ENCODE peak calls at places on chromosomes 3 and 15, in eight cellular contexts. J is stomach; Y is BJ; T is CD4-positive, CD25-positive, alpha-beta regulatory T cell; V is cardiac fibroblast; H is astrocyte of the spinal cord; Q is neural progenitor cell; U is esophagus squamous epithelium. F is an unnamed sample.

GRCh38 chr15:65783872-65784271 is 8.2 kb downstream of the DENND4A start:
- DNase-seq in J (no peak), Y (no peak), T (no peak), V (no peak), H (no peak), Q (no peak), U (no peak), F (no peak)

GRCh38 chr3:174949523-174949922 is 90.4 kb downstream of the NAALADL2 start:
- DNase-seq in J (no peak), Y (peak; percentile 90), T (no peak), V (peak; percentile 97), H (peak; percentile 97), Q (no peak), U (no peak), F (peak; percentile 96)

GRCh38 chr15:33846862-33847261 is 121.4 kb upstream of the CHRM5 start:
- DNase-seq in J (no peak), Y (no peak), T (no peak), V (no peak), H (no peak), Q (no peak), U (no peak), F (no peak)

GRCh38 chr15:100517820-100518219 is 10.9 kb downstream of the CERS3 start:
- DNase-seq in J (no peak), Y (no peak), T (no peak), V (no peak), H (no peak), Q (no peak), U (no peak), F (no peak)

GRCh38 chr15:75731248-75732100 is 18.8 kb upstream of the CSPG4 start:
- DNase-seq in J (no peak), Y (no peak), T (no peak), V (peak; percentile 53), H (no peak), Q (no peak), U (no peak), F (no peak)

GRCh38 chr3:158108596-158108995 is 1.3 kb upstream of the RSRC1 start:
- DNase-seq in J (no peak), Y (no peak), T (no peak), V (no peak), H (no peak), Q (no peak), U (no peak), F (no peak)

GRCh38 chr3:8651418-8652322 is 7.1 kb upstream of the SSUH2 start:
- DNase-seq in J (no peak), Y (no peak), T (no peak), V (no peak), H (no peak), Q (no peak), U (no peak), F (no peak)

GRCh38 chr3:132730891-132731580 is 8.8 kb upstream of the NPHP3 start:
- DNase-seq in J (no peak), Y (no peak), T (no peak), V (peak; percentile 73), H (peak; percentile 63), Q (peak; percentile 75), U (no peak), F (peak; percentile 13)

GRCh38 chr15:51634591-51635198 is 12.1 kb upstream of the DMXL2 start:
- DNase-seq in J (no peak), Y (no peak), T (no peak), V (no peak), H (no peak), Q (no peak), U (no peak), F (no peak)

GRCh38 chr3:136332776-136333175 is 82.6 kb downstream of the PCCB start:
- DNase-seq in J (no peak), Y (peak; percentile 64), T (no peak), V (peak; percentile 64), H (peak; percentile 37), Q (no peak), U (no peak), F (peak; percentile 52)

GRCh38 chr3:63478962-63479660 is 173.4 kb upstream of the SNTN start:
- DNase-seq in J (no peak), Y (no peak), T (no peak), V (peak; percentile 6), H (no peak), Q (no peak), U (no peak), F (no peak)

GRCh38 chr3:33067484-33067883 is 29.5 kb downstream of the GLB1 start:
- DNase-seq in J (no peak), Y (no peak), T (no peak), V (no peak), H (peak; percentile 27), Q (no peak), U (no peak), F (no peak)

GRCh38 chr15:36415643-36416042 is 163.8 kb upstream of the CDIN1 start:
- DNase-seq in J (no peak), Y (no peak), T (no peak), V (peak; percentile 64), H (peak; percentile 52), Q (no peak), U (no peak), F (peak; percentile 49)

GRCh38 chr3:141795719-141796435 is 32.7 kb downstream of the GRK7 start:
- DNase-seq in J (no peak), Y (no peak), T (no peak), V (peak; percentile 36), H (peak; percentile 18), Q (peak; percentile 41), U (no peak), F (no peak)

GRCh38 chr3:42419565-42419964 is 9.2 kb upstream of the LYZL4 start:
- DNase-seq in J (no peak), Y (no peak), T (no peak), V (no peak), H (no peak), Q (no peak), U (no peak), F (no peak)

GRCh38 chr3:13266005-13266404 is 154.1 kb downstream of the NUP210 start:
- DNase-seq in J (no peak), Y (no peak), T (no peak), V (no peak), H (no peak), Q (no peak), U (no peak), F (no peak)

GRCh38 chr15:40929730-40930429 is 740 bp downstream of the DLL4 start:
- DNase-seq in J (peak; percentile 63), Y (no peak), T (no peak), V (peak; percentile 60), H (peak; percentile 56), Q (peak; percentile 91), U (no peak), F (no peak)

GRCh38 chr15:35533130-35534110 is 12.5 kb downstream of the DPH6 start:
- DNase-seq in J (no peak), Y (peak; percentile 32), T (no peak), V (peak; percentile 63), H (peak; percentile 53), Q (no peak), U (no peak), F (peak; percentile 45)

GRCh38 chr3:142886021-142886420 is 2.9 kb downstream of the PCOLCE2 start:
- DNase-seq in J (no peak), Y (no peak), T (no peak), V (no peak), H (no peak), Q (no peak), U (no peak), F (no peak)

GRCh38 chr3:142889263-142890014 is 556 bp upstream of the PCOLCE2 start:
- DNase-seq in J (no peak), Y (no peak), T (no peak), V (no peak), H (no peak), Q (no peak), U (no peak), F (no peak)

GRCh38 chr3:142888484-142889262 is at the start of gene PCOLCE2:
- DNase-seq in J (no peak), Y (no peak), T (peak; percentile 9), V (no peak), H (peak; percentile 25), Q (peak; percentile 77), U (no peak), F (no peak)

GRCh38 chr3:142888099-142888483 is 792 bp downstream of the PCOLCE2 start:
- DNase-seq in J (no peak), Y (no peak), T (no peak), V (peak; percentile 70), H (peak; percentile 47), Q (no peak), U (no peak), F (no peak)

DNA sequence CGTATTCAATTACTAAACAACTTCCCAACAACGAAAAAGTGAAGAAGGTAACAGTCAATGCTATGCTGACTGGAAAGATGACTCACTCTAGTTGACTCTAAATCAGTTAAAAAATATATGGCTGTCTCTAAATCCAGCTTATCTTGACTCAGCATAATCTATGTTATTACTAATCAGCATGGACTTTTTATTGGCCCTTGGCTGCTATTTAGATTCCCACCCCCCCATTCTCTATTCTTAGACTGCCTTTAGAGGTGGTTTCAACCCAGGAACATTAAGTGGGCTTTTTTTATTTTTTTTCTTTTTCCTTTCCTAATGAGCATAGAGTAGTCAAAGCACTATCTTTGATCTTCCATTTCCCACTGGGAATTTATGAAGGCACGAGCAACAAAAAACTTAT is 1.9 kb downstream of the PCOLCE2 start:
- DNase-seq in J (no peak), Y (no peak), T (no peak), V (peak; percentile 70), H (peak; percentile 61), Q (no peak), U (no peak), F (peak; percentile 54)
- H3K4me3 ChIP-seq in J (no peak overlapping the region), Y (no peak overlapping the region), T (no peak overlapping the region), V (no peak overlapping the region), H (no peak overlapping the region), Q (no peak overlapping the region), U (no peak overlapping the region), F (no peak overlapping the region)

GRCh38 chr15:31371520-31372240 is 45.0 kb downstream of the KLF13 start:
- DNase-seq in J (no peak), Y (no peak), T (no peak), V (no peak), H (no peak), Q (no peak), U (no peak), F (no peak)
- H3K4me3 ChIP-seq in J (no peak overlapping the region), Y (no peak overlapping the region), T (no peak overlapping the region), V (no peak overlapping the region), H (no peak overlapping the region), Q (no peak overlapping the region), U (no peak overlapping the region), F (no peak overlapping the region)

GRCh38 chr3:184096811-184097378 is at the start of gene HTR3E:
- DNase-seq in J (no peak), Y (no peak), T (no peak), V (peak; percentile 18), H (no peak), Q (no peak), U (no peak), F (no peak)

GRCh38 chr3:184099806-184100686 is 3.2 kb downstream of the HTR3E start:
- DNase-seq in J (no peak), Y (no peak), T (no peak), V (no peak), H (no peak), Q (no peak), U (no peak), F (no peak)
- H3K4me3 ChIP-seq in J (no peak overlapping the region), Y (no peak overlapping the region), T (no peak overlapping the region), V (no peak overlapping the region), H (no peak overlapping the region), Q (no peak overlapping the region), U (no peak overlapping the region), F (no peak overlapping the region)

DNA sequence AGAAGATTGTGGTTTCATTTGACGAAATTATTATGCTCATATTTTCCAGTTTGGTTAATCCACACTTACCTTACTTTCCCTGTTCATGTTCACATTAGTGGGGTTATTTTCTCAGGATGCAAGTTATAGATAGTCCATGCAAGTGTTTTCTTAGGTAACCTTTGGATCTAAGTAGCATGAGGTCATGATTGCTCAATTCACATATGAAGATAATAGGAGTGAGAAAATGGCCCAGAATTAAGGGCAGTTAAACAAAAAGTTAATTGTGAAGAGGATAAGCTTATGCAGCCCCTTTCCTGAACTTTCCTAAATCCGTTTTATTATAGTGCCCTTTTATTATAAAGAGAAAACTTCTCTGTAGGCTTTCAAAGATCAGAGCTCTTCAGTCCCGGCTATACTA is 83.4 kb downstream of the CD200R1L start:
- DNase-seq in J (no peak), Y (no peak), T (no peak), V (no peak), H (no peak), Q (no peak), U (no peak), F (no peak)
- H3K4me3 ChIP-seq in J (no peak overlapping the region), Y (no peak overlapping the region), T (no peak overlapping the region), V (no peak overlapping the region), H (no peak overlapping the region), Q (no peak overlapping the region), U (no peak overlapping the region), F (no peak overlapping the region)

F was measured in skeletal muscle cell.